ENCODE peak calls at places on chromosomes 12 and 14, in four cellular contexts. L, O, D and C are unnamed samples.

GRCh38 chr14:33307691-33308369 is 369.2 kb downstream of the NPAS3 start:
- DNase-seq in L (peak; percentile 17), O (no peak), D (peak; percentile 64), C (peak; percentile 24)

GRCh38 chr12:42725839-42726238 is 136.3 kb upstream of the PRICKLE1 start:
- DNase-seq in L (no peak), O (no peak), D (no peak), C (no peak)

GRCh38 chr12:19771858-19772257 is 332.6 kb downstream of the AEBP2 start:
- DNase-seq in L (no peak), O (no peak), D (no peak), C (no peak)

GRCh38 chr14:57066887-57067513 is 201.7 kb downstream of the EXOC5 start:
- DNase-seq in L (peak; percentile 73), O (peak; percentile 12), D (no peak), C (no peak)

GRCh38 chr12:132201391-132202120 is 57.3 kb downstream of the NOC4L start:
- DNase-seq in L (no peak), O (no peak), D (no peak), C (no peak)

GRCh38 chr14:77311217-77311616 is 9.5 kb downstream of the POMT2 start:
- DNase-seq in L (no peak), O (no peak), D (no peak), C (no peak)

GRCh38 chr12:91613223-91613779 is 430.7 kb upstream of the DCN start:
- DNase-seq in L (peak; percentile 24), O (no peak), D (no peak), C (no peak)

GRCh38 chr14:22448035-22448904 is 140.8 kb downstream of the DAD1 start:
- DNase-seq in L (no peak), O (no peak), D (no peak), C (no peak)

GRCh38 chr14:100476012-100476822 is 111.0 kb downstream of the BEGAIN start:
- DNase-seq in L (no peak), O (peak; percentile 94), D (no peak), C (no peak)

GRCh38 chr12:7542813-7543212 is 39.2 kb upstream of the CD163 start:
- DNase-seq in L (no peak), O (no peak), D (no peak), C (no peak)

GRCh38 chr12:104297477-104298113 is 5.9 kb upstream of the EID3 start:
- DNase-seq in L (no peak), O (no peak), D (no peak), C (no peak)
- H3K4me1 ChIP-seq in L (no peaks in the 10 kb centered on the region), O (peaks cover 62% of the 10 kb centered on the region), D (peaks cover 71% of the 10 kb centered on the region), C (no peaks in the 10 kb centered on the region)

GRCh38 chr12:6540181-6540877 is 6.0 kb downstream of the GAPDH start:
- DNase-seq in L (peak; percentile 80), O (peak; percentile 67), D (peak; percentile 95), C (peak; percentile 88)
- TF ChIP-seq CTCF in L (no peak), O (no peak), D (no peak), C (no peak)

GRCh38 chr14:74945852-74946658 is 9.3 kb downstream of the PGF start:
- DNase-seq in L (peak; percentile 78), O (peak; percentile 39), D (peak; percentile 85), C (peak; percentile 70)
- H3K36me3 ChIP-seq in L (no peaks in the 10 kb centered on the region), O (no peaks in the 10 kb centered on the region), D (no peaks in the 10 kb centered on the region), C (no peaks in the 10 kb centered on the region)

DNA sequence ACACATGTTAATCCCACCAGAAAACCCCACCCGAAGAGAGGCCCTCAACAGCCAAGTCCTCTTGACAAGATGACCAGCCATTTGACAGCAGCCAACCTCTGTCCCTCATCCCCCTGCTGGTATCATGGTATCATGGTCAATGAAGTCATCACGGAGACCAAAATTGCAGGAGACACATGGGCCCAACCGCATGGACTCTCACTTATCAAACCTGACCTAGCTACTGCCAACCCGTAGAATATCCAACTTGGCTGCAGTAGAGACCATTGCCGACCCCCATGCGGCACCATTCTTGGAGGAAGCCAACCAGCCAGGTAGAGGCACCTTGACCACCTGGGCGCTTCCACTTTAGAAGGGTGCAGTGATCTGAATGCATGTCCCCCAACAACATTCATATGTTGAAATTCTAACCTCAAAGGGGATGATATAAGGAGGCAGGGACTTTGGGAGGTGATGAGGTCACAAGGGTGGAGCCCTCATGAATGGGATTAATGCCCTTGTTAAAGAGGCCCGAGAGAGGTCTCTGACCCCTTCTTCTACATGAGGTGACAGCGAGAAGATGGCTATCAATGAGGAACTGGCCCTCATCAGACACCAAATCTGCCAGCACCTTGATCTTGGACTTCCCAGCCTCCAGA is 33.3 kb downstream of the DIO3 start:
- DNase-seq in L (no peak), O (no peak), D (no peak), C (no peak)
- H3K4me1 ChIP-seq in L (no peaks in the 10 kb centered on the region), O (no peaks in the 10 kb centered on the region), D (no peaks in the 10 kb centered on the region), C (no peaks in the 10 kb centered on the region)

DNA sequence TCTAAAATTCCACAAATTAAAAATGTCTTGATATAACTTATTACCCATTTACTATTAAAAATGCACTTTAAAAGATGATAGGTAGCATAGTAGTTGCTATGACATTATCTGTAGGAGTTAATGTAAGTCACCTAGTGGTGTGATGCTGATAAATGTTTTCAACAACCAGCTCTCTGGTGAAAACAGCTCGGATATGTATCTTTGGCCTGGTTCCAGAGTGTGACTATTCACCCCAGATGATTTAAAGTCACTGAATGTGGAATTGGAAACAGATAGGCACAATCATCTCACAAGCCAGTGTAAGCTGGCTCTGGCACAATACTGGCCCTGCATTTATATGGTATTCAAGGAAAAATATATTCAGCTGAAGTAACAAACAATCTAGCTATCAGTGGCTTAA is 9.2 kb upstream of the CCDC196 start:
- DNase-seq in L (no peak), O (no peak), D (no peak), C (no peak)
- TF ChIP-seq CTCF in L (no peak), O (no peak), D (no peak), C (no peak)

DNA sequence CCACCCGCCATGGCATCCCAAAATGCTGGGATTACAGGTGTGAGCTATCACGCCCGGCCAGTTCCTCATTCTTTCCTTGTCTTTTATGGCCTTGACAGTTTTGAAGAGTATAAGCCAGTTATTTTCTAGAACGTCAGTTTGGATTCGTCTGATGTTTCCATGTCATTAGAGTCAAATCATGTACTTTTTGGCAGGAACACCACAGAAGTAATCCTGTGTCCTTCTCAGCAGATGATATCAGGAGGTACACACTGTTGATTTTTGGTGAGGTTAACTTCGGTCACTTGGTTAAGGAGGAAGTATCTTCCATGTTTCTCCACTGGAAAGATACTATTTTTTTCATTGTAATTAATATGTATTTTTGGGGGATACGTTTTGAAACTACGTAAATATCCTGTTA is 25.1 kb upstream of the VPS33A start:
- DNase-seq in L (no peak), O (no peak), D (no peak), C (no peak)
- H3K36me3 ChIP-seq in L (no peaks in the 10 kb centered on the region), O (no peaks in the 10 kb centered on the region), D (peaks cover 7% of the 10 kb centered on the region), C (no peaks in the 10 kb centered on the region)

DNA sequence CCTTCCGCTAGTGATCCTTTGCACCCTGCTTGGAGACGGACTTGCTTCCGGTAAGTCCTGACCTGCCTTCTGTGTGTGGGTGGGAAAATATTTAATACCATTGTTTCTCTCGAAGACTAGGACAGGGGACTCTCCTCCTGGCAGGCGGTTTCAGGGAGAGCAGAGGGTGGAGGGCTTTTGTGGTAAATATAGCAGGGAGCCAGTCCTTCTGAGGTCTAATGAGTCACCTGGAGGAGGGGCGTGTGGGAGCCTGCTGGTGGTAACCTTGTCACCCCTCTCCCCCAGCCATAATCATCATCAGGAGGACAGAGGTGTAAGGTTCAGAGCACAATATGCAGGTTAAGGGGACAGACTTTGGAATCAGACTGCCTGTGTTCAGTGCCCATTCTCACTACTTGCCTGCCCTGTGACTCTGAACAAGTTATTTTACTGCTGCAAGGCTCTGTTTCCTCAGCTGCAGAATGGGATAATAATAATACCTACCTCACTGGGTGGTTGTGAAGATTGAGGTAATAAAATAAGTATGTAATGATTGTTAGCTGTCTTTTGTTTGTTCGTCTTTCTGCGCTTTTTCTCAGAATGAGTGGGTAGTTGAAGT is 47.4 kb downstream of the SUSD6 start:
- DNase-seq in L (no peak), O (no peak), D (no peak), C (no peak)
- H3K4me1 ChIP-seq in L (peaks cover 11% of the 10 kb centered on the region), O (peaks cover 24% of the 10 kb centered on the region), D (peaks cover 61% of the 10 kb centered on the region), C (no peaks in the 10 kb centered on the region)

GRCh38 chr12:76081909-76082308 is 2.6 kb downstream of the NAP1L1 start:
- DNase-seq in L (no peak), O (no peak), D (no peak), C (no peak)

GRCh38 chr12:76083246-76083735 is 1.2 kb downstream of the NAP1L1 start:
- DNase-seq in L (no peak), O (no peak), D (no peak), C (no peak)

GRCh38 chr12:76083761-76084276 is 666 bp downstream of the NAP1L1 start:
- DNase-seq in L (peak; percentile 82), O (no peak), D (peak; percentile 82), C (peak; percentile 30)

GRCh38 chr12:76084277-76085158 is at the start of gene NAP1L1:
- DNase-seq in L (peak; percentile 99), O (peak; percentile 85), D (peak; percentile 98), C (peak; percentile 97)

GRCh38 chr12:76085159-76085868 is 829 bp upstream of the NAP1L1 start:
- DNase-seq in L (peak; percentile 55), O (no peak), D (no peak), C (no peak)
- TF ChIP-seq CTCF in L (no peak), O (no peak), D (no peak), C (peak; percentile 8)

DNA sequence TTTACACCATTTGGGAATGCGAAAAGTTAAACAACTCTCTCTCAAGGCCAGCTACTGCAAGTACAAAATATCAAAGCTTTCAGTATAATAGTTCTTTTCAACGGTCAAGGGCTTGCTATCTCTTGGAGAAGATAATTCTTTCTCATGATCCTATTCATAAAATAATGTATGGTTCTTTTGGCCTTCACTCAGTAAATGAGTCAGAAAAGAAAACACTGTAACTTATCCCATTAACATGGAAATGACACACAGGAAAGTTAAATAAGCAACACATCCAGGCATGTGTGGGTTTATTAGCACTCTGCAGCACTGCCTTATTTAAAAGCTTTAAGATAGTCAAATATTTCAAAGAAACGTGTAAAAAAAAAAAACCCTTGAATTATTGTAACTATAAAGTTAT is 36.9 kb downstream of the ZFC3H1 start:
- DNase-seq in L (no peak), O (no peak), D (no peak), C (no peak)
- H3K36me3 ChIP-seq in L (no peaks in the 10 kb centered on the region), O (peaks cover 70% of the 10 kb centered on the region), D (peaks cover 7% of the 10 kb centered on the region), C (peaks cover 4% of the 10 kb centered on the region)